ENCODE peak calls at places on chromosomes 2 and 18, in six cellular contexts. F, N, T, X, P and W are unnamed samples.

GRCh38 chr2:119286661-119287060 is 63.0 kb downstream of the STEAP3 start:
- DNase-seq in F (no peak), N (no peak), T (no peak), X (no peak), P (no peak), W (no peak)

GRCh38 chr18:72201032-72201431 is 343.1 kb downstream of the CBLN2 start:
- DNase-seq in F (no peak), N (no peak), T (no peak), X (no peak), P (no peak), W (no peak)

GRCh38 chr2:129724021-129724757 is 255.3 kb upstream of the RAB6C start:
- DNase-seq in F (no peak), N (no peak), T (no peak), X (no peak), P (no peak), W (no peak)

GRCh38 chr2:189276277-189276676 is 96.7 kb upstream of the COL5A2 start:
- DNase-seq in F (no peak), N (no peak), T (peak; percentile 71), X (no peak), P (no peak), W (no peak)

GRCh38 chr2:23566236-23567142 is 181.5 kb downstream of the KLHL29 start:
- DNase-seq in F (no peak), N (peak; percentile 19), T (peak; percentile 32), X (no peak), P (peak; percentile 59), W (no peak)

GRCh38 chr2:231312066-231312465 is 83.4 kb upstream of the B3GNT7 start:
- DNase-seq in F (no peak), N (peak; percentile 62), T (no peak), X (no peak), P (no peak), W (no peak)

GRCh38 chr2:45170976-45171514 is 161.8 kb upstream of the SIX2 start:
- DNase-seq in F (no peak), N (no peak), T (no peak), X (no peak), P (no peak), W (no peak)

GRCh38 chr2:202624133-202624532 is 10.6 kb upstream of the FAM117B start:
- DNase-seq in F (no peak), N (no peak), T (no peak), X (no peak), P (no peak), W (no peak)

GRCh38 chr2:38187416-38188127 is 111.6 kb upstream of the CYP1B1 start:
- DNase-seq in F (peak; percentile 73), N (no peak), T (no peak), X (peak; percentile 71), P (no peak), W (no peak)

GRCh38 chr2:26687328-26687727 is 5.2 kb upstream of the KCNK3 start:
- DNase-seq in F (no peak), N (no peak), T (no peak), X (no peak), P (no peak), W (no peak)